ENCODE peak calls at places on chromosomes 11 and 22, in ten cellular contexts. H is OCI-LY7; M is prostate gland; B is activated CD4-positive, alpha-beta T cell treated with anti-CD3 and anti-CD28 coated beads for 24 hours; U is C1 segment of cervical spinal cord; V is skeletal muscle cell; W is NCI-H1436; L is NCI-H2081; K is activated naive CD8-positive, alpha-beta T cell treated with anti-CD3 and anti-CD28 coated beads for 36 hours; T is ACHN. X is an unnamed sample.

GRCh38 chr11:34552270-34552669 is 38.7 kb upstream of the ELF5 start:
- DNase-seq in H (no peak), M (no peak), B (no peak), U (no peak), V (no peak), W (no peak), L (no peak), K (no peak), T (no peak), X (no peak)

GRCh38 chr11:67372993-67373915 is at the start of gene CLCF1:
- DNase-seq in H (peak; percentile 60), M (no peak), B (no peak), U (no peak), V (peak; percentile 71), W (no peak), L (no peak), K (peak; percentile 55), T (peak; percentile 85), X (peak; percentile 78)

GRCh38 chr11:129374081-129374992 is 1.3 kb upstream of the BARX2 start:
- DNase-seq in H (no peak), M (no peak), B (no peak), U (no peak), V (no peak), W (no peak), L (peak; percentile 26), K (peak; percentile 9), T (no peak), X (no peak)

GRCh38 chr11:14499178-14499559 is 442 bp downstream of the COPB1 start:
- DNase-seq in H (peak; percentile 29), M (peak; percentile 21), B (no peak), U (peak; percentile 51), V (no peak), W (no peak), L (peak; percentile 14), K (peak; percentile 31), T (peak; percentile 28), X (peak; percentile 58)

GRCh38 chr11:134597452-134597851 is 185.4 kb upstream of the B3GAT1 start:
- DNase-seq in H (no peak), M (no peak), B (no peak), U (no peak), V (no peak), W (no peak), L (no peak), K (no peak), T (no peak), X (no peak)

GRCh38 chr11:2294340-2295290 is 7.1 kb downstream of the C11orf21 start:
- DNase-seq in H (no peak), M (no peak), B (no peak), U (no peak), V (no peak), W (no peak), L (no peak), K (no peak), T (no peak), X (no peak)

GRCh38 chr11:94127632-94128031 is 1.0 kb upstream of the PANX1 start:
- DNase-seq in H (peak; percentile 14), M (no peak), B (no peak), U (no peak), V (no peak), W (no peak), L (no peak), K (no peak), T (no peak), X (no peak)

GRCh38 chr22:45096256-45096907 is 67.3 kb upstream of the NUP50 start:
- DNase-seq in H (peak; percentile 61), M (peak; percentile 62), B (peak; percentile 30), U (peak; percentile 3), V (no peak), W (peak; percentile 27), L (peak; percentile 44), K (peak; percentile 27), T (peak; percentile 58), X (peak; percentile 70)

GRCh38 chr11:13166036-13166435 is 111.6 kb upstream of the BMAL1 start:
- DNase-seq in H (no peak), M (no peak), B (no peak), U (no peak), V (no peak), W (no peak), L (no peak), K (no peak), T (no peak), X (no peak)

GRCh38 chr11:132519226-132519860 is 1013.0 kb downstream of the OPCML start:
- DNase-seq in H (no peak), M (no peak), B (no peak), U (no peak), V (no peak), W (no peak), L (no peak), K (no peak), T (no peak), X (no peak)